ENCODE peak calls at places on chromosome X, in ten cellular contexts. W is stomach; O is brain microvascular endothelial cell; T is ACHN; A is GM04503; K is stimulated activated CD4-positive, alpha-beta T cell treated with anti-CD3 and anti-CD28 coated beads, Interleukin-2, amount 100 ng/mL, for 48 hours; L is GM10248; S is heart right ventricle; D is H4; B is NT2/D1. J is an unnamed sample.

GRCh38 chrX:45068555-45068954 is 132.1 kb downstream of the DIPK2B start:
- DNase-seq in T (peak; percentile 0), B (no peak), A (no peak), O (no peak), K (no peak), W (no peak), S (no peak), L (no peak), D (peak; percentile 15), J (no peak)

GRCh38 chrX:119482041-119482440 is 13.8 kb downstream of the SLC25A5 start:
- DNase-seq in S (no peak), T (no peak), B (no peak), L (no peak), A (no peak), D (no peak), W (no peak), K (no peak), O (no peak), J (no peak)

GRCh38 chrX:1427756-1428155 is 25.0 kb downstream of the ASMTL start:
- DNase-seq in L (no peak), O (no peak), A (no peak), S (no peak), W (no peak), K (no peak), T (no peak), D (no peak), B (no peak), J (no peak)

GRCh38 chrX:150036181-150036580 is 97.9 kb upstream of the EOLA2 start:
- DNase-seq in W (no peak), A (no peak), S (no peak), O (peak; percentile 65), T (peak; percentile 63), L (no peak), D (peak; percentile 56), B (no peak), K (no peak), J (no peak)

GRCh38 chrX:100477949-100478348 is 67.9 kb upstream of the PCDH19 start:
- DNase-seq in T (no peak), D (no peak), B (no peak), S (no peak), W (no peak), A (no peak), L (no peak), K (no peak), O (no peak), J (no peak)

GRCh38 chrX:29617276-29617675 is 598.1 kb upstream of the MAGEB2 start:
- DNase-seq in T (peak; percentile 0), A (peak; percentile 11), D (no peak), W (no peak), K (no peak), L (no peak), O (peak; percentile 45), B (no peak), S (no peak), J (no peak)

GRCh38 chrX:15165832-15166231 is 104.1 kb downstream of the ASB9 start:
- DNase-seq in D (no peak), O (no peak), W (no peak), S (no peak), K (no peak), B (no peak), T (no peak), L (no peak), A (no peak), J (no peak)

GRCh38 chrX:150683536-150684146 is 9.6 kb upstream of the MTMR1 start:
- DNase-seq in L (peak; percentile 37), T (peak; percentile 33), O (no peak), K (no peak), W (no peak), A (no peak), B (peak; percentile 6), S (no peak), D (peak; percentile 16), J (peak; percentile 38)

GRCh38 chrX:43809463-43809862 is 72.8 kb downstream of the MAOB start:
- DNase-seq in B (no peak), T (no peak), L (no peak), D (no peak), K (no peak), O (no peak), A (peak; percentile 13), S (no peak), W (no peak), J (no peak)

GRCh38 chrX:65745427-65745826 is 78.0 kb downstream of the MSN start:
- DNase-seq in W (no peak), A (no peak), S (no peak), D (no peak), O (no peak), L (no peak), K (no peak), T (no peak), B (no peak), J (no peak)

GRCh38 chrX:55919367-55920221 is 202.0 kb downstream of the RRAGB start:
- DNase-seq in D (no peak), L (peak; percentile 37), S (no peak), O (no peak), T (no peak), A (no peak), B (no peak), W (no peak), K (no peak), J (no peak)

GRCh38 chrX:114581528-114582263 is 2.2 kb upstream of the HTR2C start:
- DNase-seq in L (no peak), B (no peak), O (no peak), T (no peak), K (no peak), S (no peak), D (no peak), W (no peak), A (no peak), J (no peak)

GRCh38 chrX:21725498-21725897 is 32.4 kb downstream of the SMPX start:
- DNase-seq in D (peak; percentile 9), S (no peak), A (no peak), W (no peak), K (no peak), B (no peak), L (no peak), O (no peak), T (peak; percentile 0), J (no peak)

GRCh38 chrX:130631011-130631410 is 229.2 kb downstream of the RBMX2 start:
- DNase-seq in K (no peak), D (no peak), O (no peak), T (no peak), L (no peak), W (no peak), S (no peak), B (no peak), A (no peak), J (no peak)

GRCh38 chrX:2479420-2479780 is 21.4 kb downstream of the DHRSX start:
- DNase-seq in B (no peak), O (no peak), S (no peak), A (no peak), W (no peak), D (no peak), T (no peak), L (no peak), K (no peak), J (no peak)

GRCh38 chrX:147917700-147918694 is 6.3 kb downstream of the FMR1 start:
- DNase-seq in W (no peak), S (no peak), L (peak; percentile 26), A (no peak), K (no peak), T (peak; percentile 10), D (no peak), B (no peak), O (no peak), J (peak; percentile 39)

GRCh38 chrX:129609395-129609794 is 45.4 kb downstream of the APLN start:
- DNase-seq in L (no peak), B (no peak), S (no peak), T (no peak), K (no peak), O (no peak), A (no peak), W (no peak), D (no peak), J (no peak)

GRCh38 chrX:45711231-45711630 is 510.6 kb upstream of the DIPK2B start:
- DNase-seq in D (peak; percentile 10), L (no peak), O (no peak), W (no peak), T (peak; percentile 25), S (no peak), B (no peak), K (no peak), A (peak; percentile 82), J (no peak)

GRCh38 chrX:23332101-23332887 is 2.4 kb upstream of the PTCHD1 start:
- DNase-seq in D (no peak), A (no peak), L (no peak), O (no peak), W (no peak), T (no peak), S (no peak), B (no peak), K (no peak), J (no peak)

GRCh38 chrX:118554511-118554910 is 58.9 kb downstream of the DOCK11 start:
- DNase-seq in O (no peak), L (no peak), W (no peak), T (no peak), K (no peak), S (no peak), D (no peak), B (no peak), A (no peak), J (no peak)

GRCh38 chrX:153384390-153384789 is 16.8 kb downstream of the PNMA6E start:
- DNase-seq in A (no peak), K (no peak), T (no peak), O (no peak), L (no peak), W (no peak), D (no peak), B (no peak), S (no peak), J (no peak)

GRCh38 chrX:140764401-140764919 is 54.9 kb downstream of the LINC00632 start:
- DNase-seq in T (no peak), A (no peak), B (no peak), O (peak; percentile 49), L (no peak), S (peak; percentile 29), W (no peak), K (no peak), D (no peak), J (no peak)

GRCh38 chrX:132957211-132958085 is 981 bp downstream of the HS6ST2 start:
- DNase-seq in W (no peak), A (no peak), D (no peak), B (no peak), S (peak; percentile 6), O (no peak), K (no peak), T (no peak), L (no peak), J (no peak)

GRCh38 chrX:31266172-31267076 is 194.6 kb upstream of the FTHL17 start:
- DNase-seq in W (peak; percentile 65), O (no peak), K (no peak), B (no peak), D (no peak), S (peak; percentile 66), L (peak; percentile 73), A (no peak), T (peak; percentile 49), J (no peak)

GRCh38 chrX:120015145-120016067 is 62.1 kb downstream of the RHOXF2B start:
- DNase-seq in B (no peak), K (no peak), A (no peak), W (no peak), D (no peak), L (no peak), T (no peak), S (no peak), O (no peak), J (no peak)